ENCODE peak calls at places on chromosomes 7 and 10, in six cellular contexts. T is MCF 10A, H is MM.1S, E is nephron progenitor cell, Z is GM10248, L is pancreas. Q is an unnamed sample.

GRCh38 chr7:131108212-131108980 is 219.3 kb upstream of the MKLN1 start:
- DNase-seq in T (peak), H (peak), E (peak), Z (peak), L (no peak), Q (peak)

GRCh38 chr7:79692015-79692414 is 238.5 kb upstream of the MAGI2 start:
- DNase-seq in T (peak), H (no peak), E (no peak), Z (no peak), L (no peak), Q (peak)

GRCh38 chr10:99682032-99682431 is 22.7 kb downstream of the ENTPD7 start:
- DNase-seq in T (no peak), H (no peak), E (no peak), Z (no peak), L (no peak), Q (no peak)

GRCh38 chr10:100510533-100511308 is 8.9 kb downstream of the SEC31B start:
- DNase-seq in T (no peak), H (peak), E (no peak), Z (no peak), L (peak), Q (no peak)

GRCh38 chr10:63707254-63707910 is 186.2 kb downstream of the REEP3 start:
- DNase-seq in T (peak), H (no peak), E (no peak), Z (peak), L (peak), Q (peak)

GRCh38 chr10:12484945-12485805 is 135.8 kb downstream of the CAMK1D start:
- DNase-seq in T (no peak), H (peak), E (no peak), Z (peak), L (peak), Q (peak)

GRCh38 chr7:155987681-155988080 is 175.4 kb upstream of the SHH start:
- DNase-seq in T (no peak), H (no peak), E (no peak), Z (no peak), L (no peak), Q (no peak)

GRCh38 chr10:15758618-15759017 is 38.9 kb upstream of the ITGA8 start:
- DNase-seq in T (no peak), H (no peak), E (no peak), Z (no peak), L (no peak), Q (no peak)

GRCh38 chr10:28266449-28267224 is 36.2 kb downstream of the MPP7 start:
- DNase-seq in T (no peak), H (no peak), E (no peak), Z (no peak), L (no peak), Q (no peak)

GRCh38 chr10:48487244-48487643 is 117.6 kb downstream of the ARHGAP22 start:
- DNase-seq in T (no peak), H (no peak), E (no peak), Z (no peak), L (no peak), Q (no peak)

GRCh38 chr10:59872892-59873463 is 33.4 kb downstream of the CCDC6 start:
- DNase-seq in T (peak), H (no peak), E (no peak), Z (no peak), L (peak), Q (peak)

GRCh38 chr10:15088428-15089261 is at the start of gene ACBD7:
- DNase-seq in T (peak), H (peak), E (peak), Z (peak), L (peak), Q (peak)

GRCh38 chr7:71865169-71865568 is 547.0 kb downstream of the CALN1 start:
- DNase-seq in T (no peak), H (no peak), E (no peak), Z (no peak), L (no peak), Q (no peak)

GRCh38 chr7:48091506-48092433 is 2.7 kb downstream of the UPP1 start:
- DNase-seq in T (no peak), H (no peak), E (no peak), Z (no peak), L (no peak), Q (no peak)

GRCh38 chr10:111116211-111116610 is 39.4 kb downstream of the ADRA2A start:
- DNase-seq in T (no peak), H (no peak), E (no peak), Z (no peak), L (peak), Q (no peak)

GRCh38 chr10:74898201-74898976 is 72.0 kb downstream of the KAT6B start:
- DNase-seq in T (no peak), H (peak), E (no peak), Z (peak), L (no peak), Q (no peak)

GRCh38 chr7:74658171-74659004 is 870 bp downstream of the GTF2I start:
- DNase-seq in T (peak), H (peak), E (peak), Z (peak), L (peak), Q (peak)

GRCh38 chr7:732094-732541 is 5.0 kb upstream of the PRKAR1B start:
- DNase-seq in T (peak), H (no peak), E (no peak), Z (no peak), L (peak), Q (peak)

GRCh38 chr7:39633563-39634550 is 10.5 kb downstream of the RALA start:
- DNase-seq in T (no peak), H (no peak), E (no peak), Z (no peak), L (no peak), Q (no peak)

GRCh38 chr10:60849217-60849616 is 70.9 kb downstream of the CDK1 start:
- DNase-seq in T (no peak), H (no peak), E (no peak), Z (no peak), L (no peak), Q (no peak)

GRCh38 chr7:51324206-51324884 is 7.7 kb upstream of the COBL start:
- DNase-seq in T (peak), H (no peak), E (no peak), Z (no peak), L (no peak), Q (no peak)

GRCh38 chr10:89685932-89686331 is 15.5 kb upstream of the KIF20B start:
- DNase-seq in T (no peak), H (no peak), E (no peak), Z (no peak), L (no peak), Q (no peak)

GRCh38 chr10:97975598-97975997 is 54.8 kb downstream of the CRTAC1 start:
- DNase-seq in T (no peak), H (no peak), E (no peak), Z (no peak), L (no peak), Q (no peak)

GRCh38 chr7:2886900-2887299 is 42.8 kb upstream of the GNA12 start:
- DNase-seq in T (peak), H (peak), E (peak), Z (peak), L (peak), Q (peak)

GRCh38 chr10:70234668-70235447 is 1.6 kb upstream of the PPA1 start:
- DNase-seq in T (no peak), H (no peak), E (no peak), Z (no peak), L (no peak), Q (peak)

GRCh38 chr7:20831451-20831850 is 44.8 kb upstream of the SP8 start:
- DNase-seq in T (no peak), H (no peak), E (no peak), Z (no peak), L (no peak), Q (no peak)

GRCh38 chr10:72616716-72617115 is 9.2 kb downstream of the MICU1 start:
- DNase-seq in T (no peak), H (no peak), E (no peak), Z (no peak), L (no peak), Q (no peak)

DNA sequence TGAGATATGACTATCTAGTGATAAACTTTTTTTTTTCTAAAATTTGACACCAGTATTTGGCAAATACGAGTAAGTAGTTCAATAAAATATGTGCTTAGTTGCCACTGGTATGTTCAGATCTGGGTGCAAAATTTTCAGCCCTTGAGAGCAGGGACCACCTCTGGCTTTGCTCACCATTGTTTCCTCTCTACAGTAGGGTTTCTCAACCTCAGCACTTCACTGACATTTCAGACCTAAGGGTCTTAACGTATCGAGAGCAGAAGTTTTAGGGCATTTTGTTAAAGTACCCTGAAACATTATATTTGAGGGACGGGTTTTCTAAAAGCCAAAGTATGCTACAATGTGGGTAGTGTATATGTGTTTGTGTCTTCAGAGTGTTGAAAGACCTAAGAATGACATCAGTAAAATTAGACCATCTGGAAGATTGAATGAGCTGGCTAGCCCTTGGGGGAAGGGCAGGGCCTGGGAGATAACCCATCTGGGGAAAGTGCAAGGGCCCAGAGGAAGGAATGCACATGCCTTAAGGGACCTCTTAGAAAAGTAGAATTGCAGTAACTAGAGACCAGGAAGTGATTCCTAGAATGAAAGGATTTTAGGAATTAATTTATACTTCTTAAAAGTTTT is 11.8 kb downstream of the BZW2 start:
- DNase-seq in T (peak), H (no peak), E (no peak), Z (no peak), L (peak), Q (peak)
- TF ChIP-seq CTCF in T (no peak), H (no peak), E (no peak), Z (no peak), L (no peak), Q (peak)

DNA sequence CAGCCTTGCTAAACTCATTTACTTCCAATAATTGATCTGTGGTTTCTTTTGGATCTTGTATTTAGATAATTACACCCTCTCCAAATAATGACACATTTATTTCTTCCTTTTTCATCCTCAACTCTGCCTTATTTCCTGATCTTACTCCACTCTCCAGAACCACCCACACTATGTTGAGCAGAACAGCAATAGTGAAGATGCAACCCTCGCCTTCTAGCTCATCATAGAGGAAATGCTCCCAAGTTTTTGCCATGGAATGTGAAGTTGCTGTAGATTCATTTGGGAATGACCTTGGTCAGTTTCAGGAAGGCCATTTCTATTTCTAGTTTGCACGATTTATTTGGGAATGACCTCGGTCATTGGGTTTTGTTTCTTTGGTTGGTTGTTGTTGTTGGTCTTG is 314.0 kb downstream of the PAXIP1 start:
- DNase-seq in T (no peak), H (no peak), E (no peak), Z (no peak), L (no peak), Q (no peak)
- TF ChIP-seq CTCF in T (no peak), H (no peak), E (no peak), Z (no peak), L (no peak), Q (no peak)

GRCh38 chr10:79068203-79068561 is 584 bp upstream of the ZMIZ1 start:
- DNase-seq in T (peak), H (no peak), E (no peak), Z (no peak), L (peak), Q (no peak)
- TF ChIP-seq CTCF in T (no peak), H (no peak), E (no peak), Z (peak), L (no peak), Q (peak)

GRCh38 chr7:29255839-29256782 is 61.5 kb downstream of the CHN2 start:
- DNase-seq in T (peak), H (peak), E (no peak), Z (no peak), L (no peak), Q (no peak)

GRCh38 chr7:29258951-29259350 is 64.4 kb downstream of the CHN2 start:
- DNase-seq in T (no peak), H (no peak), E (no peak), Z (no peak), L (no peak), Q (no peak)

GRCh38 chr7:29254663-29255062 is 60.1 kb downstream of the CHN2 start:
- DNase-seq in T (no peak), H (no peak), E (no peak), Z (no peak), L (no peak), Q (no peak)

GRCh38 chr7:29253225-29253624 is 58.6 kb downstream of the CHN2 start:
- DNase-seq in T (no peak), H (no peak), E (no peak), Z (no peak), L (no peak), Q (no peak)

DNA sequence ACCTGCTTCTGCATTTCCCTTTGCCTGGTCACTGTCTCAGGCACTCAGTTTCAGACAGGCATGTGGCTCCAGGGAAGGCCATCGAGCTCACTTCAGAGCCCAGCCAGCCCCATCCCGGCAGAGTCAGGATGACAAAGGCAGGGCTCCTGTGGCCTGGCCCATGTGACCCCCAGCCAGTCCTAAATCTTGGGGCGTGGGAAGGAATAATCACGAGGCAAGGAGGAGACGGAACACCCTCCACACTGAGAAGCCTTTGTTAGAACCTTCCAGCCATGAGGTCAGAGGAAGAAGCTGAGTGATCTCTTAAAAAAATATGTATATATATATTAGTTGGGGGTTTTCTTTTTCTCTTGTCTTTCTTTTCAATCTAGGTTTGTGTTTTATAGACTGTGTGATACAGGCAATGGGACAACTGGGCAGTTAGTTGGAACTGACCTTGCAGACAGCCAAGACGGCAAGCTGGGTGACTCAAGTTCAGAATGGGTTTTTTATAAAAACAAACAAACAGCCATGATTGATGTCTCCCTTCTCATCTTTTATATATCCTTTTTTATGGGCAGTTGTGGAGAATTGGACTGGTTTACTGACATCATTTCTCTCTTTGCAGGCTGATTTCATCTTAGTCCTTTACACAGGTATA is 60.7 kb downstream of the CHN2 start:
- DNase-seq in T (peak), H (no peak), E (no peak), Z (no peak), L (no peak), Q (no peak)
- TF ChIP-seq CTCF in T (no peak), H (no peak), E (no peak), Z (no peak), L (no peak), Q (no peak)

GRCh38 chr10:71320592-71320991 is 1.5 kb downstream of the SLC29A3 start:
- DNase-seq in T (no peak), H (no peak), E (no peak), Z (no peak), L (no peak), Q (no peak)

GRCh38 chr10:71319800-71320392 is 837 bp downstream of the SLC29A3 start:
- DNase-seq in T (no peak), H (no peak), E (no peak), Z (no peak), L (no peak), Q (no peak)

GRCh38 chr10:71321386-71321785 is 2.3 kb downstream of the SLC29A3 start:
- DNase-seq in T (no peak), H (no peak), E (no peak), Z (no peak), L (no peak), Q (no peak)

GRCh38 chr10:71316786-71317160 is 2.3 kb upstream of the SLC29A3 start:
- DNase-seq in T (no peak), H (no peak), E (no peak), Z (no peak), L (no peak), Q (no peak)

GRCh38 chr10:71319042-71319799 is at the start of gene SLC29A3:
- DNase-seq in T (peak), H (peak), E (peak), Z (peak), L (peak), Q (peak)
- TF ChIP-seq CTCF in T (peak), H (peak), E (peak), Z (peak), L (peak), Q (peak)

GRCh38 chr10:29751686-29752085 is 116.9 kb upstream of the SVIL start:
- DNase-seq in T (no peak), H (no peak), E (no peak), Z (no peak), L (no peak), Q (no peak)
- TF ChIP-seq CTCF in T (no peak), H (no peak), E (no peak), Z (no peak), L (no peak), Q (no peak)

GRCh38 chr10:113283189-113283588 is 269.7 kb upstream of the HABP2 start:
- DNase-seq in T (no peak), H (no peak), E (no peak), Z (no peak), L (no peak), Q (no peak)
- TF ChIP-seq CTCF in T (no peak), H (no peak), E (no peak), Z (no peak), L (no peak), Q (peak)

GRCh38 chr7:136006208-136006607 is 29.0 kb upstream of the MTPN start:
- DNase-seq in T (no peak), H (no peak), E (no peak), Z (no peak), L (no peak), Q (no peak)

GRCh38 chr7:136014659-136015058 is 37.5 kb upstream of the MTPN start:
- DNase-seq in T (no peak), H (no peak), E (no peak), Z (no peak), L (no peak), Q (no peak)

GRCh38 chr7:136004083-136004482 is 26.9 kb upstream of the MTPN start:
- DNase-seq in T (no peak), H (no peak), E (no peak), Z (no peak), L (no peak), Q (no peak)

GRCh38 chr7:136012238-136012637 is 35.1 kb upstream of the MTPN start:
- DNase-seq in T (no peak), H (no peak), E (no peak), Z (no peak), L (no peak), Q (no peak)

DNA sequence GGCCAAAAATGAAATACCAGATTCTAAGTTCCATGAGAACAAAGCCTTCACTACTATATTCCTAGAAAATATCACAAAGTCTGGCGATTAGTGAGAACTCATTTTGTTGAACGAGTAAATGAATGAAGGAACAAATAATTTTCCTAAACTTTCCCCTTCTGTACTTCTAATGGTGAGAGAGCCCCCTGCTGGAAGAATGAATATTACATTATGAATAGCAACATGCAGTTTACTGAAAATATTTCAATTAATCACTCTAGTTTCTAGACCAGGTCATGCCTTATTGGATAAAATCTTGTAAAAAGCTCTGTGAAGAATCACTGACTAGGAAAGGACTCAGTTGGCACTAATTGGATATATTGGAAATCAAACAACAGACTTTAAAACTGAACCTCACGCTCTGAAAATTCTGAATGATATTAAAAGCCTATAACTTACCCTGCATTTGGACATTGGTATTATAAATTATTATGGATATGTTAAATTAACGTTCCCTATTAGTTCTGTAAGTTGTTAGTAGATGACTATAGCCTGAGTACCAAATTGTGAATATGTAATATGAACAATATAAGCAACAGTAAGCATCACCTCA is 32.4 kb upstream of the MTPN start:
- DNase-seq in T (peak), H (peak), E (peak), Z (peak), L (no peak), Q (peak)
- TF ChIP-seq CTCF in T (peak), H (peak), E (peak), Z (peak), L (peak), Q (peak)

DNA sequence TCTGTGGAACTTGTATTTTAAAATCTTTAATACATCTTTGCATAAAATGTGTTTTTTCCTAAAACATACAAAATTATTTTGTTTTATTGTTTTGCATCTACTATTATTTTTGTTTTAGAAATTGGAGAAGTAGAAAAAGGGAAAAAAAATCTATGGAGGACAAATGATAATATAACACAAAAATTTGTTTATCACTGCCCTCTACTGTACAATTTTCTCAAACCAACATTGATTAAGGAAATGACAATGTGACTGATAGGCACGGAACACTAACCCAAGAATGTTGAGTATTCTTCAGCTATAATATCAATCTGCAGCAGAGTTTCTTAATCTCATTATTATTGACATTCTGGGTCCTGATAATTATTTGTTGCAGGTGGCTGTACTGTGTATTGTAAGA is 9.5 kb upstream of the ING3 start:
- DNase-seq in T (peak), H (peak), E (no peak), Z (no peak), L (no peak), Q (no peak)
- TF ChIP-seq CTCF in T (no peak), H (peak), E (no peak), Z (peak), L (no peak), Q (no peak)